ENCODE peak calls at places on chromosome 18, in nine cellular contexts. One of them, this sample, is unnamed.

GRCh38 chr18:13726972-13727331 is 479 bp downstream of the RNMT start:
- DNase-seq in brain microvascular endothelial cell: peak; percentile 55
- DNase-seq in IMR-90: peak; percentile 56
- DNase-seq in thoracic aorta: peak; percentile 21
- DNase-seq in AG09309: no peak
- DNase-seq in fibroblast of mammary gland: peak; percentile 57
- DNase-seq in GM10248: no peak
- DNase-seq in AG10803: peak; percentile 42
- DNase-seq in GM12878: no peak
- DNase-seq in this sample: peak; percentile 43

GRCh38 chr18:63051928-63052327 is 267.6 kb downstream of the BCL2 start:
- DNase-seq in brain microvascular endothelial cell: no peak
- DNase-seq in fibroblast of mammary gland: no peak
- DNase-seq in AG09309: no peak
- DNase-seq in GM10248: no peak
- DNase-seq in GM12878: no peak
- DNase-seq in IMR-90: no peak
- DNase-seq in AG10803: no peak
- DNase-seq in thoracic aorta: no peak
- DNase-seq in this sample: no peak

GRCh38 chr18:59570101-59570875 is 126.9 kb downstream of the CCBE1 start:
- DNase-seq in thoracic aorta: no peak
- DNase-seq in GM10248: no peak
- DNase-seq in GM12878: no peak
- DNase-seq in brain microvascular endothelial cell: no peak
- DNase-seq in AG09309: no peak
- DNase-seq in IMR-90: peak; percentile 18
- DNase-seq in AG10803: no peak
- DNase-seq in fibroblast of mammary gland: no peak
- DNase-seq in this sample: no peak

GRCh38 chr18:77208969-77209368 is 40.7 kb upstream of the GALR1 start:
- DNase-seq in AG10803: peak; percentile 12
- DNase-seq in IMR-90: peak; percentile 65
- DNase-seq in fibroblast of mammary gland: peak; percentile 84
- DNase-seq in AG09309: no peak
- DNase-seq in GM12878: peak; percentile 34
- DNase-seq in thoracic aorta: no peak
- DNase-seq in brain microvascular endothelial cell: peak; percentile 82
- DNase-seq in GM10248: peak; percentile 71
- DNase-seq in this sample: no peak

GRCh38 chr18:5237083-5237722 is 40.1 kb upstream of the AKAIN1 start:
- DNase-seq in AG09309: no peak
- DNase-seq in brain microvascular endothelial cell: no peak
- DNase-seq in GM12878: no peak
- DNase-seq in thoracic aorta: no peak
- DNase-seq in IMR-90: peak; percentile 34
- DNase-seq in AG10803: peak; percentile 13
- DNase-seq in GM10248: no peak
- DNase-seq in fibroblast of mammary gland: peak; percentile 16
- DNase-seq in this sample: no peak

GRCh38 chr18:28332071-28332470 is 155.1 kb upstream of the CDH2 start:
- DNase-seq in AG10803: no peak
- DNase-seq in GM12878: no peak
- DNase-seq in AG09309: no peak
- DNase-seq in GM10248: no peak
- DNase-seq in fibroblast of mammary gland: no peak
- DNase-seq in IMR-90: no peak
- DNase-seq in thoracic aorta: no peak
- DNase-seq in brain microvascular endothelial cell: no peak
- DNase-seq in this sample: no peak

GRCh38 chr18:71038196-71038595 is 749.4 kb downstream of the SOCS6 start:
- DNase-seq in GM12878: no peak
- DNase-seq in AG09309: no peak
- DNase-seq in brain microvascular endothelial cell: no peak
- DNase-seq in IMR-90: no peak
- DNase-seq in AG10803: no peak
- DNase-seq in thoracic aorta: no peak
- DNase-seq in GM10248: no peak
- DNase-seq in fibroblast of mammary gland: no peak
- DNase-seq in this sample: no peak

GRCh38 chr18:30992231-30992630 is 50.3 kb downstream of the DSC3 start:
- DNase-seq in brain microvascular endothelial cell: no peak
- DNase-seq in AG10803: no peak
- DNase-seq in thoracic aorta: no peak
- DNase-seq in AG09309: no peak
- DNase-seq in GM12878: no peak
- DNase-seq in fibroblast of mammary gland: no peak
- DNase-seq in IMR-90: no peak
- DNase-seq in GM10248: no peak
- DNase-seq in this sample: no peak

GRCh38 chr18:12278765-12279682 is 24.9 kb downstream of the CIDEA start:
- DNase-seq in thoracic aorta: peak; percentile 74
- DNase-seq in AG10803: peak; percentile 95
- DNase-seq in fibroblast of mammary gland: peak; percentile 94
- DNase-seq in IMR-90: peak; percentile 98
- DNase-seq in GM12878: no peak
- DNase-seq in GM10248: no peak
- DNase-seq in brain microvascular endothelial cell: peak; percentile 95
- DNase-seq in AG09309: peak; percentile 78
- DNase-seq in this sample: peak; percentile 95

GRCh38 chr18:12282436-12283039 is 25.5 kb upstream of the TUBB6 start:
- DNase-seq in GM10248: no peak
- DNase-seq in AG09309: peak; percentile 66
- DNase-seq in brain microvascular endothelial cell: peak; percentile 92
- DNase-seq in GM12878: no peak
- DNase-seq in fibroblast of mammary gland: peak; percentile 86
- DNase-seq in AG10803: peak; percentile 92
- DNase-seq in IMR-90: peak; percentile 93
- DNase-seq in thoracic aorta: no peak
- DNase-seq in this sample: no peak

GRCh38 chr18:45107425-45107824 is 426.7 kb downstream of the SETBP1 start:
- DNase-seq in AG09309: peak; percentile 27
- DNase-seq in IMR-90: peak; percentile 6
- DNase-seq in thoracic aorta: no peak
- DNase-seq in GM12878: no peak
- DNase-seq in brain microvascular endothelial cell: peak; percentile 40
- DNase-seq in AG10803: peak; percentile 93
- DNase-seq in fibroblast of mammary gland: peak; percentile 89
- DNase-seq in GM10248: no peak
- DNase-seq in this sample: no peak

GRCh38 chr18:35104391-35105051 is 63.3 kb downstream of the MAPRE2 start:
- DNase-seq in AG10803: no peak
- DNase-seq in brain microvascular endothelial cell: no peak
- DNase-seq in GM12878: no peak
- DNase-seq in fibroblast of mammary gland: no peak
- DNase-seq in IMR-90: no peak
- DNase-seq in GM10248: no peak
- DNase-seq in AG09309: no peak
- DNase-seq in thoracic aorta: no peak
- DNase-seq in this sample: no peak

GRCh38 chr18:4869101-4869500 is 328.0 kb downstream of the AKAIN1 start:
- DNase-seq in thoracic aorta: no peak
- DNase-seq in brain microvascular endothelial cell: no peak
- DNase-seq in AG10803: no peak
- DNase-seq in AG09309: no peak
- DNase-seq in GM10248: no peak
- DNase-seq in fibroblast of mammary gland: no peak
- DNase-seq in IMR-90: no peak
- DNase-seq in GM12878: no peak
- DNase-seq in this sample: no peak

GRCh38 chr18:59874166-59874565 is 25.6 kb upstream of the PMAIP1 start:
- DNase-seq in GM10248: no peak
- DNase-seq in AG09309: peak; percentile 62
- DNase-seq in IMR-90: peak; percentile 96
- DNase-seq in thoracic aorta: no peak
- DNase-seq in AG10803: peak; percentile 86
- DNase-seq in GM12878: no peak
- DNase-seq in brain microvascular endothelial cell: peak; percentile 92
- DNase-seq in fibroblast of mammary gland: peak; percentile 89
- DNase-seq in this sample: no peak

DNA sequence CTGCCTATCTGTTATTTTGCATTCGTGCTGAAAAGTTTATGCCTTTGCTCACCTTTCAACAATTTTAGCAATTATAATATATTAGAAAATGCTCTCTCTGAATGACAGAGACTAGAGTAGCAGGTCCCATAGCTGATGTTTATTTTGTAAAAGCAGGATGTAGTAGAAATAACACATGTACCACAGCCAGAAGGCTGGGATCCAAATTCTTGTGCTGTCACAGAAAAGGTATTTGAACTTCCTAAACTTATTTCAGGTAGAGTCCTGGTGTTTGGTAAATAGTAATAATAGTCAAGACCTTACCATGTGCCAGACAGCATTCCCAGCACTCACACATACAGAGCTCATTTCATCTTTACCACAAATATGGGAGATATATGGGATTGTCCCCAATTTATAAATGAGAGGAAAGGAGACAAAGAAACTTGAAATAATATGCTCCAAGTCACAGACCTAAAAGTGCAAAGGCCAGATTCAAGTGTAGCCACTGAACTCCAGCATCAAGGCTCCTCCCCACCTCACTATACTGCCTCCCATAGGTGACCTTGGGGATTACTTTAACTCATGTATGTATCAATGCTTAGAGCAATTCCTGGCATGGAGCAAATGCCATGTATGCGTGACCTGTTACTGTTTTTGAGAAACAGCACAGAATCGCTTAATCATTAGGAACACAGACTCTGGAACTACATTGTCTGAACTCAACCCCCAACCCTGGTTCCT is 284.7 kb upstream of the RAB12 start:
- DNase-seq in brain microvascular endothelial cell: no peak
- DNase-seq in GM10248: no peak
- DNase-seq in AG10803: no peak
- DNase-seq in thoracic aorta: no peak
- DNase-seq in AG09309: no peak
- DNase-seq in GM12878: no peak
- DNase-seq in fibroblast of mammary gland: no peak
- DNase-seq in IMR-90: no peak
- DNase-seq in this sample: no peak
- TF ChIP-seq CTCF in brain microvascular endothelial cell: peak; percentile 32
- TF ChIP-seq CTCF in GM10248: no peak
- TF ChIP-seq CTCF in AG10803: no peak
- TF ChIP-seq CTCF in thoracic aorta: no peak
- TF ChIP-seq CTCF in AG09309: no peak
- TF ChIP-seq CTCF in GM12878: no peak
- TF ChIP-seq CTCF in fibroblast of mammary gland: peak; percentile 11
- TF ChIP-seq CTCF in IMR-90: no peak
- TF ChIP-seq CTCF in this sample: no peak

DNA sequence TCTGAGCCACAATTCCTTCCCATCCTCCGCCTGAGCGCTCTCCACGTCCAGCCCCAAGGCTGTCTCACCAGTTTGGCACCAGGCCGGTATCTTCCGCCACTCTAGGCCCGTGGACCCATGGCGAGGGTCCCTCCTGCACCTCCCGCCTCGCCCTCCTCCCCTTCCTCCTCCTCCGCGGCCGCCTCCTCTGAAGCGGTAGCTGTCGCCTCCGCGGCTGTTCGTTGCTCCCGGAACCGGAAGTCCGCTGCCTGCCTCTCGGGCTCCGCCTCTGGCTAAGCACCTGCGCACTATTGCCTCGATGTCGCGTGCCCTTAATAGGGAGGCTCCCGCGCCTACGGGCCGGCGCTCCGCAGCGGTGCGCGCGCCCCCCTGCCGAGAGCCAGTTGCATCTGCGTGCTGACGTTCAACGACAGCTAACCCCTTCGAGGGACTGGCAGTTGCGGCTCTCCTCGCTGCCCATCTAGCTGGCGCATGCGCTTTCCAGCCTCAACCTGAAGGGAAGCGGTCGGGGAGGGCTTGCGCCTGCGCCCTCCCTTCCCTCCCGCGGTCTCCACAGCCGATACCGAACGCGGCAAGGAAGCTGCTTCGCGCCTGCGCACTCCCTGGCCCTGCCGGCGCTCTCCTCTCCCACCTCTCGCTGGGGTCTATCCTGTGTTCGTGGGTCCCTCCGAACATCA is at the start of gene MBD1:
- DNase-seq in GM10248: peak; percentile 98
- DNase-seq in AG10803: peak; percentile 99
- DNase-seq in IMR-90: peak; percentile 99
- DNase-seq in brain microvascular endothelial cell: peak; percentile 98
- DNase-seq in GM12878: peak; percentile 96
- DNase-seq in AG09309: peak; percentile 94
- DNase-seq in fibroblast of mammary gland: peak; percentile 98
- DNase-seq in thoracic aorta: peak; percentile 91
- DNase-seq in this sample: peak; percentile 97
- TF ChIP-seq CTCF in GM10248: no peak
- TF ChIP-seq CTCF in AG10803: peak; percentile 34
- TF ChIP-seq CTCF in IMR-90: peak; percentile 20
- TF ChIP-seq CTCF in brain microvascular endothelial cell: peak; percentile 34
- TF ChIP-seq CTCF in GM12878: peak; percentile 26
- TF ChIP-seq CTCF in AG09309: peak; percentile 16
- TF ChIP-seq CTCF in fibroblast of mammary gland: no peak
- TF ChIP-seq CTCF in thoracic aorta: peak; percentile 28
- TF ChIP-seq CTCF in this sample: peak; percentile 36

DNA sequence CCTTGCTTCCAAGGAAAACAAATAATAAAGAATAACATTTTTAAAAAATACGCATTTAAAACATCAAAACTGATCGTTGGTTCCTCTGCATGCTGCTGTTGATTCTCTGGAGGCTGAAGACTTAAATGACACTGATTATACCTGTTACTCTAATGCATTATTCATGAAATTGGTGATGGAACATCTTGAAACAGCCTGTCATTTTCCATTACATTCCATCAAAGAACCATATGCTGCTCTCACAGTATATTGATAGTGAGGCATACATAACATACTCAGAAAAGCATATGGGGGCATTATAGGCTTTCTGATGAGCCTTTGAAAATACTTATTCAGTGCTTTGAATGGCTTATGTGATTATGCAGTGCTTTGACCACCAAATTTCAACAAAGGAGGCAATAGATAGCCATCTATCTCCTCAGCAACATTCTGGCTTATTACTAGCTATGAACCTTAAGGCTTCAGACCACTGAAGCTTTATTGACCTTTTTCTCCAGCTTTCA is 392.1 kb downstream of the CDH19 start:
- DNase-seq in GM10248: no peak
- DNase-seq in AG09309: no peak
- DNase-seq in IMR-90: no peak
- DNase-seq in thoracic aorta: no peak
- DNase-seq in fibroblast of mammary gland: no peak
- DNase-seq in brain microvascular endothelial cell: no peak
- DNase-seq in GM12878: no peak
- DNase-seq in AG10803: no peak
- DNase-seq in this sample: no peak
- TF ChIP-seq CTCF in GM10248: no peak
- TF ChIP-seq CTCF in AG09309: no peak
- TF ChIP-seq CTCF in IMR-90: no peak
- TF ChIP-seq CTCF in thoracic aorta: no peak
- TF ChIP-seq CTCF in fibroblast of mammary gland: no peak
- TF ChIP-seq CTCF in brain microvascular endothelial cell: no peak
- TF ChIP-seq CTCF in GM12878: no peak
- TF ChIP-seq CTCF in AG10803: no peak
- TF ChIP-seq CTCF in this sample: no peak

GRCh38 chr18:68843467-68844089 is 45.7 kb downstream of the CCDC102B start:
- DNase-seq in AG10803: no peak
- DNase-seq in thoracic aorta: no peak
- DNase-seq in GM12878: no peak
- DNase-seq in brain microvascular endothelial cell: no peak
- DNase-seq in fibroblast of mammary gland: peak; percentile 23
- DNase-seq in GM10248: no peak
- DNase-seq in AG09309: no peak
- DNase-seq in IMR-90: peak; percentile 18
- DNase-seq in this sample: no peak
- TF ChIP-seq CTCF in AG10803: peak; percentile 35
- TF ChIP-seq CTCF in thoracic aorta: no peak
- TF ChIP-seq CTCF in GM12878: no peak
- TF ChIP-seq CTCF in brain microvascular endothelial cell: peak; percentile 23
- TF ChIP-seq CTCF in fibroblast of mammary gland: peak; percentile 35
- TF ChIP-seq CTCF in GM10248: no peak
- TF ChIP-seq CTCF in AG09309: no peak
- TF ChIP-seq CTCF in IMR-90: peak; percentile 28
- TF ChIP-seq CTCF in this sample: no peak

GRCh38 chr18:3394648-3395047 is 55.3 kb upstream of the TGIF1 start:
- DNase-seq in IMR-90: no peak
- DNase-seq in brain microvascular endothelial cell: no peak
- DNase-seq in GM10248: no peak
- DNase-seq in GM12878: no peak
- DNase-seq in fibroblast of mammary gland: no peak
- DNase-seq in AG09309: no peak
- DNase-seq in AG10803: no peak
- DNase-seq in thoracic aorta: no peak
- DNase-seq in this sample: no peak
- TF ChIP-seq CTCF in IMR-90: no peak
- TF ChIP-seq CTCF in brain microvascular endothelial cell: no peak
- TF ChIP-seq CTCF in GM10248: no peak
- TF ChIP-seq CTCF in GM12878: no peak
- TF ChIP-seq CTCF in fibroblast of mammary gland: no peak
- TF ChIP-seq CTCF in AG09309: no peak
- TF ChIP-seq CTCF in AG10803: no peak
- TF ChIP-seq CTCF in thoracic aorta: no peak
- TF ChIP-seq CTCF in this sample: no peak

This sample was measured in uterus.